ENCODE peak calls at places on chromosomes 11 and 22, in five cellular contexts. One of them, this sample, is unnamed.

GRCh38 chr22:36913431-36914382 is at the start of gene CSF2RB:
- DNase-seq in right atrium auricular region: peak
- DNase-seq in NCI-H2081: no peak
- DNase-seq in A549: no peak
- DNase-seq in globus pallidus: peak
- DNase-seq in this sample: no peak

GRCh38 chr22:45246060-45246985 is 5.6 kb upstream of the KIAA0930 start:
- DNase-seq in right atrium auricular region: peak
- DNase-seq in NCI-H2081: no peak
- DNase-seq in A549: peak
- DNase-seq in globus pallidus: no peak
- DNase-seq in this sample: peak

GRCh38 chr11:128725630-128726461 is 32.0 kb downstream of the FLI1 start:
- DNase-seq in right atrium auricular region: no peak
- DNase-seq in NCI-H2081: no peak
- DNase-seq in A549: no peak
- DNase-seq in globus pallidus: peak
- DNase-seq in this sample: peak

GRCh38 chr11:133506551-133507094 is 25.7 kb downstream of the OPCML start:
- DNase-seq in right atrium auricular region: no peak
- DNase-seq in NCI-H2081: no peak
- DNase-seq in A549: no peak
- DNase-seq in globus pallidus: peak
- DNase-seq in this sample: no peak

GRCh38 chr22:44748524-44748923 is 3.9 kb upstream of the ARHGAP8 start:
- DNase-seq in right atrium auricular region: no peak
- DNase-seq in NCI-H2081: no peak
- DNase-seq in A549: no peak
- DNase-seq in globus pallidus: no peak
- DNase-seq in this sample: no peak

GRCh38 chr22:42432818-42433217 is 615 bp upstream of the NFAM1 start:
- DNase-seq in right atrium auricular region: no peak
- DNase-seq in NCI-H2081: no peak
- DNase-seq in A549: no peak
- DNase-seq in globus pallidus: no peak
- DNase-seq in this sample: no peak

GRCh38 chr22:20267441-20268288 is 453 bp downstream of the RTN4R start:
- DNase-seq in right atrium auricular region: no peak
- DNase-seq in NCI-H2081: no peak
- DNase-seq in A549: no peak
- DNase-seq in globus pallidus: no peak
- DNase-seq in this sample: no peak

GRCh38 chr11:71078482-71078881 is 173.9 kb downstream of the SHANK2 start:
- DNase-seq in right atrium auricular region: no peak
- DNase-seq in NCI-H2081: no peak
- DNase-seq in A549: peak
- DNase-seq in globus pallidus: no peak
- DNase-seq in this sample: peak

GRCh38 chr11:19370100-19370861 is 129.5 kb upstream of the E2F8 start:
- DNase-seq in right atrium auricular region: peak
- DNase-seq in NCI-H2081: no peak
- DNase-seq in A549: no peak
- DNase-seq in globus pallidus: no peak
- DNase-seq in this sample: peak

GRCh38 chr11:63985812-63986155 is 454 bp upstream of the OTUB1 start:
- DNase-seq in right atrium auricular region: no peak
- DNase-seq in NCI-H2081: peak
- DNase-seq in A549: no peak
- DNase-seq in globus pallidus: peak
- DNase-seq in this sample: no peak

GRCh38 chr22:28015056-28015445 is 96.0 kb upstream of the PITPNB start:
- DNase-seq in right atrium auricular region: no peak
- DNase-seq in NCI-H2081: peak
- DNase-seq in A549: no peak
- DNase-seq in globus pallidus: no peak
- DNase-seq in this sample: no peak

GRCh38 chr22:35541254-35541748 is 670 bp downstream of the RASD2 start:
- DNase-seq in right atrium auricular region: no peak
- DNase-seq in NCI-H2081: no peak
- DNase-seq in A549: no peak
- DNase-seq in globus pallidus: no peak
- DNase-seq in this sample: no peak

GRCh38 chr11:23404225-23405160 is 544.2 kb upstream of the CCDC179 start:
- DNase-seq in right atrium auricular region: no peak
- DNase-seq in NCI-H2081: no peak
- DNase-seq in A549: no peak
- DNase-seq in globus pallidus: no peak
- DNase-seq in this sample: no peak

GRCh38 chr22:25110846-25111578 is 88.6 kb upstream of the CRYBB3 start:
- DNase-seq in right atrium auricular region: peak
- DNase-seq in NCI-H2081: peak
- DNase-seq in A549: peak
- DNase-seq in globus pallidus: peak
- DNase-seq in this sample: peak

GRCh38 chr11:27012254-27012921 is 18.5 kb downstream of the FIBIN start:
- DNase-seq in right atrium auricular region: no peak
- DNase-seq in NCI-H2081: no peak
- DNase-seq in A549: no peak
- DNase-seq in globus pallidus: peak
- DNase-seq in this sample: peak

GRCh38 chr11:6570691-6571427 is 32.6 kb downstream of the RRP8 start:
- DNase-seq in right atrium auricular region: no peak
- DNase-seq in NCI-H2081: no peak
- DNase-seq in A549: no peak
- DNase-seq in globus pallidus: no peak
- DNase-seq in this sample: no peak

GRCh38 chr22:28907311-28908008 is 24.1 kb downstream of the ZNRF3 start:
- DNase-seq in right atrium auricular region: no peak
- DNase-seq in NCI-H2081: no peak
- DNase-seq in A549: no peak
- DNase-seq in globus pallidus: no peak
- DNase-seq in this sample: no peak

GRCh38 chr11:13297917-13298356 is 20.3 kb downstream of the BMAL1 start:
- DNase-seq in right atrium auricular region: no peak
- DNase-seq in NCI-H2081: no peak
- DNase-seq in A549: no peak
- DNase-seq in globus pallidus: no peak
- DNase-seq in this sample: peak

GRCh38 chr11:27524155-27524554 is 17.6 kb upstream of the LIN7C start:
- DNase-seq in right atrium auricular region: no peak
- DNase-seq in NCI-H2081: no peak
- DNase-seq in A549: peak
- DNase-seq in globus pallidus: no peak
- DNase-seq in this sample: peak

GRCh38 chr11:113563766-113564165 is 88.6 kb upstream of the DRD2 start:
- DNase-seq in right atrium auricular region: no peak
- DNase-seq in NCI-H2081: no peak
- DNase-seq in A549: no peak
- DNase-seq in globus pallidus: no peak
- DNase-seq in this sample: no peak

GRCh38 chr11:71558996-71559395 is 6.4 kb upstream of the KRTAP5-10 start:
- DNase-seq in right atrium auricular region: no peak
- DNase-seq in NCI-H2081: no peak
- DNase-seq in A549: no peak
- DNase-seq in globus pallidus: peak
- DNase-seq in this sample: no peak

GRCh38 chr11:119795231-119795630 is 66.2 kb upstream of the NECTIN1 start:
- DNase-seq in right atrium auricular region: no peak
- DNase-seq in NCI-H2081: no peak
- DNase-seq in A549: peak
- DNase-seq in globus pallidus: no peak
- DNase-seq in this sample: peak

GRCh38 chr11:19344661-19345518 is 104.1 kb upstream of the E2F8 start:
- DNase-seq in right atrium auricular region: no peak
- DNase-seq in NCI-H2081: peak
- DNase-seq in A549: peak
- DNase-seq in globus pallidus: peak
- DNase-seq in this sample: peak

GRCh38 chr11:114089748-114090147 is 30.2 kb downstream of the ZBTB16 start:
- DNase-seq in right atrium auricular region: no peak
- DNase-seq in NCI-H2081: no peak
- DNase-seq in A549: no peak
- DNase-seq in globus pallidus: no peak
- DNase-seq in this sample: no peak

GRCh38 chr11:37504066-37504611 is 906.1 kb upstream of the RAG2 start:
- DNase-seq in right atrium auricular region: no peak
- DNase-seq in NCI-H2081: no peak
- DNase-seq in A549: no peak
- DNase-seq in globus pallidus: peak
- DNase-seq in this sample: peak

GRCh38 chr11:125871391-125872137 is 15.9 kb upstream of the HYLS1 start:
- DNase-seq in right atrium auricular region: no peak
- DNase-seq in NCI-H2081: peak
- DNase-seq in A549: peak
- DNase-seq in globus pallidus: no peak
- DNase-seq in this sample: peak

GRCh38 chr11:23540101-23540561 is 679.9 kb upstream of the CCDC179 start:
- DNase-seq in right atrium auricular region: no peak
- DNase-seq in NCI-H2081: peak
- DNase-seq in A549: peak
- DNase-seq in globus pallidus: peak
- DNase-seq in this sample: peak

GRCh38 chr22:50520826-50521453 is 4.5 kb downstream of the SCO2 start:
- DNase-seq in right atrium auricular region: no peak
- DNase-seq in NCI-H2081: no peak
- DNase-seq in A549: no peak
- DNase-seq in globus pallidus: no peak
- DNase-seq in this sample: no peak

GRCh38 chr22:46902998-46903916 is 140.8 kb downstream of the TBC1D22A start:
- DNase-seq in right atrium auricular region: peak
- DNase-seq in NCI-H2081: no peak
- DNase-seq in A549: no peak
- DNase-seq in globus pallidus: no peak
- DNase-seq in this sample: no peak

This sample was measured in amniotic epithelial cell.